ENCODE peak calls at places on chromosomes 12 and 14, in six cellular contexts. S, Q, P, M, K and F are unnamed samples.
A peak's percentile ranks its signal among the peaks of the same experiment; 100 is the strongest.

GRCh38 chr12:47021298-47021697 is 58.1 kb upstream of the PCED1B start:
- DNase-seq in S (peak; percentile 95), Q (peak; percentile 65), P (peak; percentile 77), M (peak; percentile 93), K (no peak), F (no peak)

GRCh38 chr12:133264173-133264572 is 28.5 kb upstream of the ANHX start:
- DNase-seq in S (no peak), Q (no peak), P (no peak), M (peak; percentile 1), K (no peak), F (no peak)

GRCh38 chr12:118136559-118137003 is 657 bp downstream of the PEBP1 start:
- DNase-seq in S (peak; percentile 36), Q (peak; percentile 29), P (peak; percentile 71), M (peak; percentile 50), K (no peak), F (peak; percentile 42)

GRCh38 chr12:132924356-132924755 is 31.8 kb downstream of the ZNF605 start:
- DNase-seq in S (no peak), Q (no peak), P (no peak), M (no peak), K (no peak), F (no peak)

GRCh38 chr12:110224379-110225304 is 56.4 kb upstream of the ATP2A2 start:
- DNase-seq in S (peak; percentile 89), Q (no peak), P (no peak), M (peak; percentile 82), K (no peak), F (no peak)

GRCh38 chr14:39267592-39268112 is 33.9 kb downstream of the MIA2 start:
- DNase-seq in S (no peak), Q (no peak), P (peak; percentile 61), M (no peak), K (no peak), F (no peak)

GRCh38 chr12:31118831-31119530 is 45.3 kb downstream of the DDX11 start:
- DNase-seq in S (no peak), Q (peak; percentile 62), P (peak; percentile 88), M (no peak), K (no peak), F (peak; percentile 87)

GRCh38 chr12:105092336-105092735 is 8.1 kb upstream of the ALDH1L2 start:
- DNase-seq in S (no peak), Q (no peak), P (peak; percentile 84), M (no peak), K (peak; percentile 89), F (peak; percentile 97)

GRCh38 chr12:98939926-98940325 is 294.8 kb downstream of the APAF1 start:
- DNase-seq in S (no peak), Q (no peak), P (no peak), M (no peak), K (no peak), F (no peak)

GRCh38 chr12:8037046-8037663 is 4.6 kb downstream of the FOXJ2 start:
- DNase-seq in S (no peak), Q (no peak), P (no peak), M (no peak), K (no peak), F (no peak)

GRCh38 chr12:16347391-16348298 is at the start of gene MGST1:
- DNase-seq in S (peak; percentile 59), Q (peak; percentile 89), P (peak; percentile 96), M (peak; percentile 64), K (peak; percentile 73), F (peak; percentile 95)

GRCh38 chr14:63982629-63983028 is 129.8 kb downstream of the SYNE2 start:
- DNase-seq in S (no peak), Q (no peak), P (no peak), M (no peak), K (no peak), F (no peak)

GRCh38 chr12:93514853-93515252 is 47.5 kb downstream of the MRPL42 start:
- DNase-seq in S (peak; percentile 91), Q (no peak), P (no peak), M (peak; percentile 10), K (no peak), F (no peak)

GRCh38 chr14:95290769-95291440 is 28.8 kb downstream of the CLMN start:
- DNase-seq in S (no peak), Q (no peak), P (peak; percentile 38), M (no peak), K (no peak), F (peak; percentile 59)

GRCh38 chr12:51240971-51241370 is 2.3 kb downstream of the DAZAP2 start:
- DNase-seq in S (peak; percentile 83), Q (no peak), P (no peak), M (no peak), K (no peak), F (no peak)

GRCh38 chr12:98679611-98680005 is 34.5 kb downstream of the APAF1 start:
- DNase-seq in S (no peak), Q (no peak), P (no peak), M (no peak), K (no peak), F (no peak)

GRCh38 chr14:26415618-26416123 is 182.2 kb downstream of the NOVA1 start:
- DNase-seq in S (no peak), Q (no peak), P (no peak), M (no peak), K (no peak), F (no peak)

GRCh38 chr12:46144433-46144832 is 124.4 kb downstream of the SLC38A1 start:
- DNase-seq in S (no peak), Q (no peak), P (no peak), M (no peak), K (no peak), F (no peak)

GRCh38 chr12:6938353-6939186 is 5.0 kb upstream of the RNU7-1 start:
- DNase-seq in S (no peak), Q (no peak), P (no peak), M (no peak), K (no peak), F (no peak)

GRCh38 chr12:38053655-38054464 is 262.7 kb upstream of the ALG10B start:
- DNase-seq in S (no peak), Q (no peak), P (peak; percentile 10), M (no peak), K (no peak), F (no peak)

GRCh38 chr14:54730156-54730961 is 163.4 kb downstream of the SAMD4A start:
- DNase-seq in S (peak; percentile 78), Q (no peak), P (no peak), M (peak; percentile 87), K (no peak), F (no peak)

GRCh38 chr14:24665440-24665991 is 31.5 kb upstream of the GZMB start:
- DNase-seq in S (no peak), Q (no peak), P (no peak), M (no peak), K (no peak), F (no peak)

GRCh38 chr14:78605065-78605762 is 435.0 kb downstream of the NRXN3 start:
- DNase-seq in S (no peak), Q (no peak), P (no peak), M (no peak), K (no peak), F (no peak)

GRCh38 chr12:47734725-47735480 is 9.6 kb upstream of the ENDOU start:
- DNase-seq in S (no peak), Q (no peak), P (peak; percentile 44), M (no peak), K (no peak), F (peak; percentile 66)

GRCh38 chr12:94644622-94645021 is 5.7 kb downstream of the TMCC3 start:
- DNase-seq in S (peak; percentile 49), Q (no peak), P (no peak), M (peak; percentile 69), K (no peak), F (no peak)

GRCh38 chr14:31858868-31859267 is 218.2 kb upstream of the ARHGAP5 start:
- DNase-seq in S (peak; percentile 56), Q (no peak), P (no peak), M (peak; percentile 56), K (no peak), F (no peak)

GRCh38 chr14:35506461-35506860 is 27.5 kb upstream of the INSM2 start:
- DNase-seq in S (no peak), Q (no peak), P (no peak), M (no peak), K (no peak), F (no peak)

DNA sequence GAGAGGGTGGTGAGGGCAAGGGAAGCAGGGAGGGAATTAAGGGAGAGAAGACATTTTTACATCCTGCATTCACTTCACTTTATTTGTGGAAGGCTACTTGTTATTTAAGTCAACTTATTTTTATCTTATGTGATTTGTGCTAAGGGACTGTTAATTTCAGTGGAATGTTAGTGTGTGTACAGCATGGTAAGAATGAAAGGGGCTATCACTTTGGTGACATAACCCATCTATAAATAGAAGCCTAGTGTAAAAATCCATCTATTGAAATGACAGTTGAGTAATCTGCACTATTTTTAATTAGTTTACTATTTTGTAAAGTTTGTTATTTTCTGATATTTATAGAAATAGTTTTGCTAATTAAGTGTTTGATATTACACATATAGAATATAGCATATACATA is 16.8 kb upstream of the CHPT1 start:
- DNase-seq in S (no peak), Q (no peak), P (no peak), M (no peak), K (no peak), F (no peak)
- H2BK15ac ChIP-seq in S (no peak overlapping the region), Q (no peak overlapping the region), P (no peak overlapping the region), M (no peak overlapping the region), K (no peak overlapping the region), F (no peak overlapping the region)

GRCh38 chr12:102110782-102111181 is 9.1 kb downstream of the NUP37 start:
- DNase-seq in S (no peak), Q (no peak), P (no peak), M (no peak), K (no peak), F (no peak)
- H3K4me2 ChIP-seq in S (no peak overlapping the region), Q (no peak overlapping the region), P (no peak overlapping the region), M (no peak overlapping the region), K (no peak overlapping the region), F (no peak overlapping the region)

GRCh38 chr14:99578541-99579044 is 25.4 kb downstream of the CCDC85C start:
- DNase-seq in S (no peak), Q (no peak), P (no peak), M (no peak), K (no peak), F (no peak)

GRCh38 chr14:99581960-99582359 is 22.0 kb downstream of the CCDC85C start:
- DNase-seq in S (no peak), Q (no peak), P (no peak), M (no peak), K (no peak), F (no peak)

GRCh38 chr14:99579903-99580570 is 24.0 kb downstream of the CCDC85C start:
- DNase-seq in S (peak; percentile 77), Q (no peak), P (peak; percentile 92), M (no peak), K (peak; percentile 53), F (peak; percentile 78)

GRCh38 chr14:99579077-99579836 is 24.8 kb downstream of the CCDC85C start:
- DNase-seq in S (no peak), Q (no peak), P (peak; percentile 61), M (no peak), K (no peak), F (no peak)

DNA sequence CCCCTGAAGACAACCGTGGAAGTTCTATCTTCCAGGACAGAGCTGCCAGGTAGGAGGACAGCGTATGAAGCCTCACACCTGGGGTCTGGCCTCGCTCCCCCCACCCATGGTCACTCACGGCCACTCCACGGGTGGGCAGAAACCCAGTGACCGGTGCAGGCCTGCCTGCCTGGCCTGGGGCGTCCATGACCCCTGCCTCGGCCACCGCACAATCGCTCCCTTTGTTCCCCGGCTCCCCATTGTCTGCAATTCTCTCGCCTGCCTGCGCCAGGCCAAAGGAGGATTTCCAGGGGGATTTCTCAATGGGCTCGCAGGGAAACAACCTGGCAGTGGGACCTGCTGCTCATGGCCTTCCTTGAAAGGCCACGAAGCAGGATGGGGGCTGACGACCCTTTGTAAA is 22.6 kb downstream of the CCDC85C start:
- DNase-seq in S (no peak), Q (peak; percentile 77), P (no peak), M (no peak), K (no peak), F (no peak)
- H3K18ac ChIP-seq in S (no peak overlapping the region), Q (peak overlapping the region; percentile 87), P (no peak overlapping the region), M (no peak overlapping the region), K (no peak overlapping the region), F (no peak overlapping the region)

GRCh38 chr14:65991124-65991523 is 495.0 kb upstream of the CCDC196 start:
- DNase-seq in S (no peak), Q (no peak), P (no peak), M (no peak), K (no peak), F (no peak)
- H2BK15ac ChIP-seq in S (no peak overlapping the region), Q (no peak overlapping the region), P (no peak overlapping the region), M (no peak overlapping the region), K (no peak overlapping the region), F (no peak overlapping the region)